ENCODE peak calls at places on chromosomes 6 and 20, in six cellular contexts. One of them, this sample, is unnamed. For H3K4me1, the result is how much of the 10 kb centered on the place peaks cover.

GRCh38 chr6:111900731-111901130 is 27.5 kb upstream of the FYN start:
- DNase-seq in GM23338: no peak
- DNase-seq in spleen: no peak
- DNase-seq in stomach: no peak
- DNase-seq in K562: no peak
- DNase-seq in sigmoid colon: no peak
- DNase-seq in this sample: no peak

GRCh38 chr20:9131841-9132240 is 63.0 kb downstream of the PLCB4 start:
- DNase-seq in stomach: no peak
- DNase-seq in sigmoid colon: no peak
- DNase-seq in K562: no peak
- DNase-seq in GM23338: no peak
- DNase-seq in spleen: no peak
- DNase-seq in this sample: no peak

GRCh38 chr6:33692760-33693158 is 18.7 kb downstream of the UQCC2 start:
- DNase-seq in sigmoid colon: no peak
- DNase-seq in GM23338: no peak
- DNase-seq in stomach: peak
- DNase-seq in spleen: peak
- DNase-seq in K562: no peak
- DNase-seq in this sample: no peak

GRCh38 chr20:36670665-36671357 is 24.8 kb upstream of the SLA2 start:
- DNase-seq in stomach: no peak
- DNase-seq in sigmoid colon: no peak
- DNase-seq in K562: no peak
- DNase-seq in GM23338: no peak
- DNase-seq in spleen: no peak
- DNase-seq in this sample: no peak

GRCh38 chr20:47253860-47254259 is 102.6 kb downstream of the ZMYND8 start:
- DNase-seq in GM23338: no peak
- DNase-seq in sigmoid colon: no peak
- DNase-seq in K562: peak
- DNase-seq in stomach: no peak
- DNase-seq in spleen: no peak
- DNase-seq in this sample: no peak

GRCh38 chr6:125983246-125983945 is 2.9 kb upstream of the TRMT11 start:
- DNase-seq in sigmoid colon: no peak
- DNase-seq in GM23338: no peak
- DNase-seq in stomach: no peak
- DNase-seq in K562: no peak
- DNase-seq in spleen: no peak
- DNase-seq in this sample: no peak

GRCh38 chr6:27777614-27778355 is 134.4 kb downstream of the OR2B2 start:
- DNase-seq in K562: peak
- DNase-seq in sigmoid colon: no peak
- DNase-seq in spleen: no peak
- DNase-seq in stomach: no peak
- DNase-seq in GM23338: peak
- DNase-seq in this sample: no peak

GRCh38 chr20:3115190-3116107 is 30.9 kb upstream of the AVP start:
- DNase-seq in GM23338: peak
- DNase-seq in stomach: no peak
- DNase-seq in spleen: no peak
- DNase-seq in sigmoid colon: no peak
- DNase-seq in K562: peak
- DNase-seq in this sample: no peak

GRCh38 chr6:74940211-74940610 is 265.6 kb downstream of the COL12A1 start:
- DNase-seq in sigmoid colon: no peak
- DNase-seq in K562: no peak
- DNase-seq in spleen: no peak
- DNase-seq in stomach: no peak
- DNase-seq in GM23338: no peak
- DNase-seq in this sample: no peak

GRCh38 chr6:37052027-37052628 is 46.7 kb downstream of the FGD2 start:
- DNase-seq in sigmoid colon: peak
- DNase-seq in K562: peak
- DNase-seq in stomach: no peak
- DNase-seq in GM23338: peak
- DNase-seq in spleen: peak
- DNase-seq in this sample: no peak

GRCh38 chr20:2602046-2602735 is 50.2 kb upstream of the NOP56 start:
- DNase-seq in stomach: no peak
- DNase-seq in sigmoid colon: no peak
- DNase-seq in K562: no peak
- DNase-seq in spleen: no peak
- DNase-seq in GM23338: no peak
- DNase-seq in this sample: no peak

GRCh38 chr6:72580281-72580940 is 41.5 kb upstream of the KCNQ5 start:
- DNase-seq in GM23338: peak
- DNase-seq in K562: peak
- DNase-seq in stomach: no peak
- DNase-seq in spleen: no peak
- DNase-seq in sigmoid colon: no peak
- DNase-seq in this sample: no peak

GRCh38 chr6:142925575-142926110 is 19.3 kb downstream of the HIVEP2 start:
- DNase-seq in spleen: no peak
- DNase-seq in stomach: no peak
- DNase-seq in GM23338: no peak
- DNase-seq in K562: no peak
- DNase-seq in sigmoid colon: no peak
- DNase-seq in this sample: no peak

GRCh38 chr20:24607402-24607801 is 138.0 kb downstream of the SYNDIG1 start:
- DNase-seq in sigmoid colon: no peak
- DNase-seq in GM23338: no peak
- DNase-seq in spleen: no peak
- DNase-seq in K562: no peak
- DNase-seq in stomach: no peak
- DNase-seq in this sample: no peak

GRCh38 chr6:134452901-134453300 is 135.0 kb upstream of the SGK1 start:
- DNase-seq in K562: no peak
- DNase-seq in sigmoid colon: no peak
- DNase-seq in GM23338: no peak
- DNase-seq in spleen: no peak
- DNase-seq in stomach: no peak
- DNase-seq in this sample: no peak

GRCh38 chr6:4210619-4211419 is 75.4 kb upstream of the ECI2 start:
- DNase-seq in GM23338: peak
- DNase-seq in stomach: peak
- DNase-seq in sigmoid colon: no peak
- DNase-seq in K562: peak
- DNase-seq in spleen: no peak
- DNase-seq in this sample: no peak

GRCh38 chr6:149060985-149061760 is 256.3 kb upstream of the TAB2 start:
- DNase-seq in spleen: no peak
- DNase-seq in sigmoid colon: no peak
- DNase-seq in GM23338: no peak
- DNase-seq in stomach: peak
- DNase-seq in K562: no peak
- DNase-seq in this sample: no peak

GRCh38 chr20:35055445-35056276 is 36.9 kb downstream of the TRPC4AP start:
- DNase-seq in stomach: no peak
- DNase-seq in GM23338: no peak
- DNase-seq in sigmoid colon: no peak
- DNase-seq in K562: no peak
- DNase-seq in spleen: no peak
- DNase-seq in this sample: no peak

GRCh38 chr20:5078399-5078958 is 41.3 kb downstream of the PCNA start:
- DNase-seq in stomach: peak
- DNase-seq in GM23338: no peak
- DNase-seq in K562: peak
- DNase-seq in sigmoid colon: peak
- DNase-seq in spleen: peak
- DNase-seq in this sample: no peak

GRCh38 chr20:15406072-15406471 is 1068.7 kb upstream of the FLRT3 start:
- DNase-seq in sigmoid colon: no peak
- DNase-seq in spleen: no peak
- DNase-seq in stomach: no peak
- DNase-seq in GM23338: no peak
- DNase-seq in K562: no peak
- DNase-seq in this sample: no peak

GRCh38 chr6:124812067-124812466 is 150.2 kb upstream of the RNF217 start:
- DNase-seq in spleen: no peak
- DNase-seq in GM23338: no peak
- DNase-seq in K562: no peak
- DNase-seq in stomach: no peak
- DNase-seq in sigmoid colon: no peak
- DNase-seq in this sample: no peak

GRCh38 chr20:35368616-35369423 is 43.0 kb downstream of the UQCC1 start:
- DNase-seq in stomach: no peak
- DNase-seq in K562: no peak
- DNase-seq in sigmoid colon: no peak
- DNase-seq in GM23338: peak
- DNase-seq in spleen: no peak
- DNase-seq in this sample: no peak

GRCh38 chr6:45677381-45677992 is 299.8 kb upstream of the SUPT3H start:
- DNase-seq in stomach: peak
- DNase-seq in sigmoid colon: no peak
- DNase-seq in K562: no peak
- DNase-seq in GM23338: no peak
- DNase-seq in spleen: peak
- DNase-seq in this sample: no peak

GRCh38 chr6:57283096-57283495 is 34.3 kb upstream of the PRIM2 start:
- DNase-seq in stomach: no peak
- DNase-seq in sigmoid colon: no peak
- DNase-seq in spleen: no peak
- DNase-seq in K562: no peak
- DNase-seq in GM23338: no peak
- DNase-seq in this sample: no peak

GRCh38 chr20:62376112-62377063 is 9.3 kb upstream of the LAMA5 start:
- DNase-seq in GM23338: peak
- DNase-seq in spleen: no peak
- DNase-seq in stomach: peak
- DNase-seq in K562: no peak
- DNase-seq in sigmoid colon: peak
- DNase-seq in this sample: no peak

GRCh38 chr6:85498596-85499258 is 48.8 kb downstream of the NT5E start:
- DNase-seq in GM23338: no peak
- DNase-seq in K562: no peak
- DNase-seq in sigmoid colon: no peak
- DNase-seq in spleen: no peak
- DNase-seq in stomach: no peak
- DNase-seq in this sample: no peak

GRCh38 chr6:85494551-85495337 is 44.9 kb downstream of the NT5E start:
- DNase-seq in GM23338: no peak
- DNase-seq in K562: no peak
- DNase-seq in stomach: no peak
- DNase-seq in sigmoid colon: no peak
- DNase-seq in spleen: no peak
- DNase-seq in this sample: no peak

GRCh38 chr6:85496009-85496579 is 46.2 kb downstream of the NT5E start:
- DNase-seq in stomach: no peak
- DNase-seq in GM23338: no peak
- DNase-seq in K562: no peak
- DNase-seq in spleen: no peak
- DNase-seq in sigmoid colon: no peak
- DNase-seq in this sample: no peak

GRCh38 chr6:85493389-85493788 is 43.5 kb downstream of the NT5E start:
- DNase-seq in GM23338: no peak
- DNase-seq in stomach: no peak
- DNase-seq in spleen: no peak
- DNase-seq in K562: no peak
- DNase-seq in sigmoid colon: no peak
- DNase-seq in this sample: no peak

DNA sequence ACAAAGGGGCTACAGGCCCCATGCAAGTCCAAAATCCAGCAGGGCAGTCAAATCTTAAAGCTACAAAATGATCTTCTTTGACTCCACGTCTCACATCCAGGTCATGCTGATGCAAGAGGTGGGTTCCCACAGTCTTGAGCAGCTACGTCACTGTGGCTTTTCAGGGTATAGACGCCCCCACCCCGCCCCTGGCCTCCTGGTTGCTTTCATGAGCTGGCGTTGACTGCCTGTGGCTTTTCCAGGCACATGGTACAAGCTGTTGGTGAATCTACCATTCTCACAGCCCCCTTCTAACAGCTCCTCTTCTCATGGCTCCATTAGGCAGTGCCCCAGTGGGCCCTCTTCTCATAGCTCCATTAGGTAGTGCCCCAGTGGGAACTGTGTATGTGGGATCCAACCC is 47.0 kb downstream of the NT5E start:
- DNase-seq in GM23338: no peak
- DNase-seq in stomach: no peak
- DNase-seq in K562: no peak
- DNase-seq in sigmoid colon: no peak
- DNase-seq in spleen: no peak
- DNase-seq in this sample: no peak
- H3K4me1 ChIP-seq in GM23338: under half
- H3K4me1 ChIP-seq in stomach: under half
- H3K4me1 ChIP-seq in K562: under half
- H3K4me1 ChIP-seq in sigmoid colon: under half
- H3K4me1 ChIP-seq in spleen: under half
- H3K4me1 ChIP-seq in this sample: under half

GRCh38 chr6:52641826-52642225 is 29.1 kb upstream of the TMEM14A start:
- DNase-seq in sigmoid colon: no peak
- DNase-seq in GM23338: no peak
- DNase-seq in K562: peak
- DNase-seq in spleen: no peak
- DNase-seq in stomach: no peak
- DNase-seq in this sample: no peak
- TF ChIP-seq POLR2AphosphoS5 in sigmoid colon: no peak
- TF ChIP-seq POLR2AphosphoS5 in GM23338: no peak
- TF ChIP-seq POLR2AphosphoS5 in K562: no peak
- TF ChIP-seq POLR2AphosphoS5 in spleen: no peak
- TF ChIP-seq POLR2AphosphoS5 in stomach: no peak
- TF ChIP-seq POLR2AphosphoS5 in this sample: no peak

GRCh38 chr6:168265827-168266815 is 53.5 kb downstream of the DACT2 start:
- DNase-seq in GM23338: no peak
- DNase-seq in spleen: no peak
- DNase-seq in sigmoid colon: no peak
- DNase-seq in K562: no peak
- DNase-seq in stomach: no peak
- DNase-seq in this sample: no peak

GRCh38 chr6:168263351-168263905 is 56.1 kb downstream of the DACT2 start:
- DNase-seq in K562: no peak
- DNase-seq in GM23338: no peak
- DNase-seq in spleen: no peak
- DNase-seq in stomach: no peak
- DNase-seq in sigmoid colon: no peak
- DNase-seq in this sample: no peak

GRCh38 chr6:168261234-168261633 is 58.3 kb downstream of the DACT2 start:
- DNase-seq in sigmoid colon: no peak
- DNase-seq in GM23338: no peak
- DNase-seq in spleen: no peak
- DNase-seq in K562: no peak
- DNase-seq in stomach: no peak
- DNase-seq in this sample: no peak

GRCh38 chr6:168265394-168265793 is 54.2 kb downstream of the DACT2 start:
- DNase-seq in GM23338: no peak
- DNase-seq in sigmoid colon: peak
- DNase-seq in spleen: no peak
- DNase-seq in stomach: no peak
- DNase-seq in K562: no peak
- DNase-seq in this sample: no peak

GRCh38 chr6:168264593-168265335 is 54.8 kb downstream of the DACT2 start:
- DNase-seq in stomach: no peak
- DNase-seq in K562: no peak
- DNase-seq in sigmoid colon: peak
- DNase-seq in spleen: no peak
- DNase-seq in GM23338: no peak
- DNase-seq in this sample: peak
- H3K4me1 ChIP-seq in stomach: under half
- H3K4me1 ChIP-seq in K562: under half
- H3K4me1 ChIP-seq in sigmoid colon: under half
- H3K4me1 ChIP-seq in spleen: under half
- H3K4me1 ChIP-seq in GM23338: under half
- H3K4me1 ChIP-seq in this sample: under half

GRCh38 chr6:157756708-157757429 is 66.2 kb upstream of the SNX9 start:
- DNase-seq in sigmoid colon: peak
- DNase-seq in GM23338: peak
- DNase-seq in stomach: peak
- DNase-seq in K562: peak
- DNase-seq in spleen: peak
- DNase-seq in this sample: peak
- TF ChIP-seq POLR2AphosphoS5 in sigmoid colon: peak
- TF ChIP-seq POLR2AphosphoS5 in GM23338: no peak
- TF ChIP-seq POLR2AphosphoS5 in stomach: peak
- TF ChIP-seq POLR2AphosphoS5 in K562: no peak
- TF ChIP-seq POLR2AphosphoS5 in spleen: peak
- TF ChIP-seq POLR2AphosphoS5 in this sample: peak